ENCODE peak calls at places on chromosomes 7 and 10, in ten cellular contexts. One of them, this sample, is unnamed.

GRCh38 chr10:29917311-29917710 is 142.1 kb downstream of the JCAD start:
- ATAC-seq in HCT116: no peak
- ATAC-seq in right lobe of liver: no peak
- ATAC-seq in upper lobe of left lung: no peak
- ATAC-seq in A549: no peak
- ATAC-seq in K562: no peak
- ATAC-seq in IMR-90: no peak
- ATAC-seq in body of pancreas: peak
- ATAC-seq in heart left ventricle: no peak
- ATAC-seq in gastrocnemius medialis: no peak
- ATAC-seq in this sample: no peak

GRCh38 chr7:129308047-129308446 is 83.2 kb downstream of the AHCYL2 start:
- ATAC-seq in HCT116: no peak
- ATAC-seq in right lobe of liver: peak
- ATAC-seq in upper lobe of left lung: peak
- ATAC-seq in A549: no peak
- ATAC-seq in K562: no peak
- ATAC-seq in IMR-90: peak
- ATAC-seq in body of pancreas: peak
- ATAC-seq in heart left ventricle: peak
- ATAC-seq in gastrocnemius medialis: peak
- ATAC-seq in this sample: no peak

GRCh38 chr10:16870331-16870730 is 53.1 kb upstream of the RSU1 start:
- ATAC-seq in HCT116: no peak
- ATAC-seq in right lobe of liver: no peak
- ATAC-seq in upper lobe of left lung: no peak
- ATAC-seq in A549: no peak
- ATAC-seq in K562: no peak
- ATAC-seq in IMR-90: peak
- ATAC-seq in body of pancreas: no peak
- ATAC-seq in heart left ventricle: no peak
- ATAC-seq in gastrocnemius medialis: no peak
- ATAC-seq in this sample: no peak

GRCh38 chr10:8829592-8829991 is 775.1 kb downstream of the GATA3 start:
- ATAC-seq in HCT116: no peak
- ATAC-seq in right lobe of liver: no peak
- ATAC-seq in upper lobe of left lung: no peak
- ATAC-seq in A549: peak
- ATAC-seq in K562: no peak
- ATAC-seq in IMR-90: no peak
- ATAC-seq in body of pancreas: no peak
- ATAC-seq in heart left ventricle: no peak
- ATAC-seq in gastrocnemius medialis: no peak
- ATAC-seq in this sample: no peak

GRCh38 chr10:62050627-62050924 is 149.1 kb downstream of the ARID5B start:
- ATAC-seq in HCT116: no peak
- ATAC-seq in right lobe of liver: no peak
- ATAC-seq in upper lobe of left lung: no peak
- ATAC-seq in A549: no peak
- ATAC-seq in K562: no peak
- ATAC-seq in IMR-90: no peak
- ATAC-seq in body of pancreas: no peak
- ATAC-seq in heart left ventricle: no peak
- ATAC-seq in gastrocnemius medialis: no peak
- ATAC-seq in this sample: no peak

GRCh38 chr7:157780721-157781120 is 443.9 kb downstream of the DNAJB6 start:
- ATAC-seq in HCT116: no peak
- ATAC-seq in right lobe of liver: no peak
- ATAC-seq in upper lobe of left lung: no peak
- ATAC-seq in A549: no peak
- ATAC-seq in K562: no peak
- ATAC-seq in IMR-90: no peak
- ATAC-seq in body of pancreas: no peak
- ATAC-seq in heart left ventricle: no peak
- ATAC-seq in gastrocnemius medialis: no peak
- ATAC-seq in this sample: no peak

GRCh38 chr10:132050191-132050590 is 15.6 kb upstream of the JAKMIP3 start:
- ATAC-seq in HCT116: no peak
- ATAC-seq in right lobe of liver: no peak
- ATAC-seq in upper lobe of left lung: no peak
- ATAC-seq in A549: no peak
- ATAC-seq in K562: no peak
- ATAC-seq in IMR-90: no peak
- ATAC-seq in body of pancreas: no peak
- ATAC-seq in heart left ventricle: no peak
- ATAC-seq in gastrocnemius medialis: no peak
- ATAC-seq in this sample: no peak

GRCh38 chr7:88818552-88818951 is 23.0 kb upstream of the TEX47 start:
- ATAC-seq in HCT116: no peak
- ATAC-seq in right lobe of liver: peak
- ATAC-seq in upper lobe of left lung: no peak
- ATAC-seq in A549: no peak
- ATAC-seq in K562: no peak
- ATAC-seq in IMR-90: no peak
- ATAC-seq in body of pancreas: no peak
- ATAC-seq in heart left ventricle: no peak
- ATAC-seq in gastrocnemius medialis: no peak
- ATAC-seq in this sample: no peak

GRCh38 chr10:88090568-88091214 is 227.3 kb downstream of the PTEN start:
- ATAC-seq in HCT116: no peak
- ATAC-seq in right lobe of liver: no peak
- ATAC-seq in upper lobe of left lung: no peak
- ATAC-seq in A549: no peak
- ATAC-seq in K562: no peak
- ATAC-seq in IMR-90: no peak
- ATAC-seq in body of pancreas: no peak
- ATAC-seq in heart left ventricle: no peak
- ATAC-seq in gastrocnemius medialis: no peak
- ATAC-seq in this sample: no peak

GRCh38 chr7:129343099-129343700 is 91.0 kb upstream of the STRIP2 start:
- ATAC-seq in HCT116: peak
- ATAC-seq in right lobe of liver: peak
- ATAC-seq in upper lobe of left lung: no peak
- ATAC-seq in A549: peak
- ATAC-seq in K562: peak
- ATAC-seq in IMR-90: peak
- ATAC-seq in body of pancreas: no peak
- ATAC-seq in heart left ventricle: no peak
- ATAC-seq in gastrocnemius medialis: peak
- ATAC-seq in this sample: no peak

GRCh38 chr7:156607332-156608175 is 33.0 kb upstream of the RNF32 start:
- ATAC-seq in HCT116: no peak
- ATAC-seq in right lobe of liver: peak
- ATAC-seq in upper lobe of left lung: no peak
- ATAC-seq in A549: no peak
- ATAC-seq in K562: no peak
- ATAC-seq in IMR-90: peak
- ATAC-seq in body of pancreas: peak
- ATAC-seq in heart left ventricle: no peak
- ATAC-seq in gastrocnemius medialis: no peak
- ATAC-seq in this sample: no peak

GRCh38 chr7:151083071-151083823 is at the start of gene TMUB1:
- ATAC-seq in HCT116: peak
- ATAC-seq in right lobe of liver: peak
- ATAC-seq in upper lobe of left lung: peak
- ATAC-seq in A549: peak
- ATAC-seq in K562: peak
- ATAC-seq in IMR-90: peak
- ATAC-seq in body of pancreas: peak
- ATAC-seq in heart left ventricle: peak
- ATAC-seq in gastrocnemius medialis: peak
- ATAC-seq in this sample: peak

GRCh38 chr7:107213193-107213788 is 44.5 kb downstream of the HBP1 start:
- ATAC-seq in HCT116: no peak
- ATAC-seq in right lobe of liver: no peak
- ATAC-seq in upper lobe of left lung: peak
- ATAC-seq in A549: no peak
- ATAC-seq in K562: peak
- ATAC-seq in IMR-90: no peak
- ATAC-seq in body of pancreas: no peak
- ATAC-seq in heart left ventricle: peak
- ATAC-seq in gastrocnemius medialis: no peak
- ATAC-seq in this sample: peak

GRCh38 chr7:41205600-41205999 is 497.3 kb downstream of the INHBA start:
- ATAC-seq in HCT116: no peak
- ATAC-seq in right lobe of liver: no peak
- ATAC-seq in upper lobe of left lung: no peak
- ATAC-seq in A549: no peak
- ATAC-seq in K562: no peak
- ATAC-seq in IMR-90: no peak
- ATAC-seq in body of pancreas: no peak
- ATAC-seq in heart left ventricle: no peak
- ATAC-seq in gastrocnemius medialis: no peak
- ATAC-seq in this sample: no peak

GRCh38 chr7:151047979-151048763 is at the start of gene ASIC3:
- ATAC-seq in HCT116: no peak
- ATAC-seq in right lobe of liver: no peak
- ATAC-seq in upper lobe of left lung: no peak
- ATAC-seq in A549: peak
- ATAC-seq in K562: no peak
- ATAC-seq in IMR-90: no peak
- ATAC-seq in body of pancreas: no peak
- ATAC-seq in heart left ventricle: no peak
- ATAC-seq in gastrocnemius medialis: no peak
- ATAC-seq in this sample: no peak

GRCh38 chr7:156095908-156096539 is 283.8 kb upstream of the SHH start:
- ATAC-seq in HCT116: no peak
- ATAC-seq in right lobe of liver: no peak
- ATAC-seq in upper lobe of left lung: no peak
- ATAC-seq in A549: no peak
- ATAC-seq in K562: no peak
- ATAC-seq in IMR-90: no peak
- ATAC-seq in body of pancreas: no peak
- ATAC-seq in heart left ventricle: no peak
- ATAC-seq in gastrocnemius medialis: no peak
- ATAC-seq in this sample: no peak

GRCh38 chr7:134690016-134690415 is 43.4 kb downstream of the BPGM start:
- ATAC-seq in HCT116: no peak
- ATAC-seq in right lobe of liver: peak
- ATAC-seq in upper lobe of left lung: no peak
- ATAC-seq in A549: peak
- ATAC-seq in K562: peak
- ATAC-seq in IMR-90: peak
- ATAC-seq in body of pancreas: no peak
- ATAC-seq in heart left ventricle: peak
- ATAC-seq in gastrocnemius medialis: peak
- ATAC-seq in this sample: peak

GRCh38 chr7:131157530-131158243 is 170.0 kb upstream of the MKLN1 start:
- ATAC-seq in HCT116: no peak
- ATAC-seq in right lobe of liver: peak
- ATAC-seq in upper lobe of left lung: peak
- ATAC-seq in A549: peak
- ATAC-seq in K562: no peak
- ATAC-seq in IMR-90: no peak
- ATAC-seq in body of pancreas: peak
- ATAC-seq in heart left ventricle: peak
- ATAC-seq in gastrocnemius medialis: peak
- ATAC-seq in this sample: peak

GRCh38 chr7:12729112-12729511 is 41.7 kb downstream of the ARL4A start:
- ATAC-seq in HCT116: no peak
- ATAC-seq in right lobe of liver: peak
- ATAC-seq in upper lobe of left lung: no peak
- ATAC-seq in A549: no peak
- ATAC-seq in K562: peak
- ATAC-seq in IMR-90: no peak
- ATAC-seq in body of pancreas: no peak
- ATAC-seq in heart left ventricle: peak
- ATAC-seq in gastrocnemius medialis: no peak
- ATAC-seq in this sample: peak
- TF ChIP-seq POLR2A in HCT116: no peak
- TF ChIP-seq POLR2A in right lobe of liver: no peak
- TF ChIP-seq POLR2A in upper lobe of left lung: no peak
- TF ChIP-seq POLR2A in A549: no peak
- TF ChIP-seq POLR2A in K562: no peak
- TF ChIP-seq POLR2A in IMR-90: no peak
- TF ChIP-seq POLR2A in body of pancreas: no peak
- TF ChIP-seq POLR2A in heart left ventricle: no peak
- TF ChIP-seq POLR2A in gastrocnemius medialis: no peak
- TF ChIP-seq POLR2A in this sample: no peak

GRCh38 chr7:47991270-47991669 is 11.9 kb upstream of the HUS1 start:
- ATAC-seq in HCT116: no peak
- ATAC-seq in right lobe of liver: no peak
- ATAC-seq in upper lobe of left lung: no peak
- ATAC-seq in A549: peak
- ATAC-seq in K562: peak
- ATAC-seq in IMR-90: peak
- ATAC-seq in body of pancreas: no peak
- ATAC-seq in heart left ventricle: no peak
- ATAC-seq in gastrocnemius medialis: no peak
- ATAC-seq in this sample: no peak
- H3K4me3 ChIP-seq in HCT116: no peak
- H3K4me3 ChIP-seq in right lobe of liver: no peak
- H3K4me3 ChIP-seq in upper lobe of left lung: peak
- H3K4me3 ChIP-seq in A549: no peak
- H3K4me3 ChIP-seq in K562: no peak
- H3K4me3 ChIP-seq in IMR-90: no peak
- H3K4me3 ChIP-seq in body of pancreas: no peak
- H3K4me3 ChIP-seq in heart left ventricle: no peak
- H3K4me3 ChIP-seq in gastrocnemius medialis: peak
- H3K4me3 ChIP-seq in this sample: peak

DNA sequence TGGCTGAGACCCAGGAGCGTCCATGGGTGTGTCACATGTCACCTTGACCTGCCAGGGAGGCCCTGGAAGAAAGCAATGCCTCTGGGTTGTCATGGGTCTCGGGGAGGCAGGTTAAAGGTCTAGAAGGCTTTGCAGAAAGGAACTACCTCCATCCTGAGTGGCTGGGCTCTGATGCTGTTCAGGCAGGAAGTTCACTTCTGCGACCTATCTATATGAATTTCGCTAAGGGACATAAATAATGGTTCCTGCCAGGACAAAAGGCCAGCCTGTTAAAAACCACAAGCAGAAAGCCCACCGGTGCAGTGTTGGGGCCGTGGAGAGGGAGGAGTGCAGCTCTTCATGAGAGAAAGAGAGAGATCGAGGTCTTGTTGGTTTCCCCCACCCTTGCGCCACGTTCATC is 182.9 kb downstream of the PTPN20 start:
- ATAC-seq in HCT116: no peak
- ATAC-seq in right lobe of liver: no peak
- ATAC-seq in upper lobe of left lung: no peak
- ATAC-seq in A549: no peak
- ATAC-seq in K562: no peak
- ATAC-seq in IMR-90: no peak
- ATAC-seq in body of pancreas: no peak
- ATAC-seq in heart left ventricle: no peak
- ATAC-seq in gastrocnemius medialis: no peak
- ATAC-seq in this sample: no peak
- TF ChIP-seq CTCF in HCT116: no peak
- TF ChIP-seq CTCF in right lobe of liver: no peak
- TF ChIP-seq CTCF in upper lobe of left lung: no peak
- TF ChIP-seq CTCF in A549: no peak
- TF ChIP-seq CTCF in K562: no peak
- TF ChIP-seq CTCF in IMR-90: no peak
- TF ChIP-seq CTCF in body of pancreas: no peak
- TF ChIP-seq CTCF in heart left ventricle: no peak
- TF ChIP-seq CTCF in gastrocnemius medialis: no peak
- TF ChIP-seq CTCF in this sample: no peak

DNA sequence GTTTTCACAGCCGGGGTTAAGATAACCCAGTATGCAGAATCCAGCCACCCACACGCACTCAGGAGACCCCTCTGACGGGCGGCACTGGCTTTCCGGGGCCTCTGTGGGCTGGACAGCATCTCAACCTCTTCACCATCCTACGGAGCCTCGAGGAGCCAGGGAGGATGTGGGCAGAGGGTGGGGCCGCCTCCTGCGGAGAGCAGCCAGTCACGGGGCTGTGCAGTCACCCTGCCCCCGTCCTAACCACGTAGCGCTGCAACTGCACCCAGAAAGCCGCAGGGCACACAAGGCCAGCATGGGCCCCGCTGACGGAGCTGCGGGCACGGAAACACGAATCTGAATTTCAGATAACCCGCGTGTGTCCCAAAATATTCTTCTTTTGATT is 270.3 kb downstream of the ELFN1 start:
- ATAC-seq in HCT116: peak
- ATAC-seq in right lobe of liver: peak
- ATAC-seq in upper lobe of left lung: peak
- ATAC-seq in A549: no peak
- ATAC-seq in K562: peak
- ATAC-seq in IMR-90: peak
- ATAC-seq in body of pancreas: peak
- ATAC-seq in heart left ventricle: peak
- ATAC-seq in gastrocnemius medialis: peak
- ATAC-seq in this sample: peak
- TF ChIP-seq POLR2A in HCT116: no peak
- TF ChIP-seq POLR2A in right lobe of liver: no peak
- TF ChIP-seq POLR2A in upper lobe of left lung: no peak
- TF ChIP-seq POLR2A in A549: no peak
- TF ChIP-seq POLR2A in K562: no peak
- TF ChIP-seq POLR2A in IMR-90: no peak
- TF ChIP-seq POLR2A in body of pancreas: peak
- TF ChIP-seq POLR2A in heart left ventricle: no peak
- TF ChIP-seq POLR2A in gastrocnemius medialis: no peak
- TF ChIP-seq POLR2A in this sample: no peak

This sample was measured in gastroesophageal sphincter.